ENCODE peak calls at places on chromosome 2, in seven cellular contexts. L is GM19239; V is DMS153; N is stimulated activated CD4-positive, alpha-beta T cell treated with anti-CD3 and anti-CD28 coated beads, Interleukin-2, amount 100 ng/mL, for 48 hours; W is renal cortical epithelial cell; Y is mesothelial cell of epicardium; Q is A549. A is an unnamed sample.

GRCh38 chr2:45134014-45134413 is 124.8 kb upstream of the SIX2 start:
- DNase-seq in L (no peak), V (no peak), N (no peak), Q (no peak), Y (no peak), W (no peak), A (no peak)

GRCh38 chr2:163182764-163183354 is 344.3 kb upstream of the KCNH7 start:
- DNase-seq in Y (no peak), W (peak; percentile 50), L (peak; percentile 5), V (no peak), N (no peak), Q (peak; percentile 3), A (peak; percentile 22)

GRCh38 chr2:239278941-239279365 is 121.9 kb downstream of the HDAC4 start:
- DNase-seq in L (no peak), V (no peak), Y (no peak), W (peak; percentile 77), Q (no peak), N (no peak), A (no peak)

GRCh38 chr2:223101340-223102039 is 49.5 kb downstream of the KCNE4 start:
- DNase-seq in N (no peak), V (peak; percentile 60), Q (peak; percentile 52), L (peak; percentile 13), Y (no peak), W (peak; percentile 45), A (peak; percentile 24)

GRCh38 chr2:85704800-85705679 is 10.9 kb downstream of the GNLY start:
- DNase-seq in V (no peak), N (no peak), Y (no peak), L (no peak), Q (no peak), W (no peak), A (peak; percentile 48)

GRCh38 chr2:2294183-2294675 is 36.8 kb downstream of the MYT1L start:
- DNase-seq in W (no peak), Y (no peak), N (no peak), Q (no peak), V (no peak), L (no peak), A (no peak)

GRCh38 chr2:179936654-179937053 is 70.4 kb downstream of the CWC22 start:
- DNase-seq in L (no peak), Y (no peak), V (no peak), N (peak; percentile 15), Q (no peak), W (peak; percentile 38), A (no peak)

GRCh38 chr2:80326214-80326613 is 21.7 kb upstream of the LRRTM1 start:
- DNase-seq in N (no peak), V (peak; percentile 31), Q (no peak), L (no peak), W (peak; percentile 64), Y (no peak), A (peak; percentile 15)

GRCh38 chr2:98374286-98374685 is 28.0 kb downstream of the CNGA3 start:
- DNase-seq in N (no peak), W (no peak), Q (no peak), Y (no peak), V (no peak), L (no peak), A (no peak)

GRCh38 chr2:117980381-117980780 is 33.5 kb downstream of the CCDC93 start:
- DNase-seq in V (no peak), Q (no peak), W (no peak), N (no peak), Y (no peak), L (no peak), A (no peak)

GRCh38 chr2:233387225-233387624 is 32.9 kb downstream of the DGKD start:
- DNase-seq in Y (no peak), Q (no peak), V (no peak), N (no peak), W (no peak), L (no peak), A (no peak)

GRCh38 chr2:100242416-100242815 is 79.9 kb downstream of the LONRF2 start:
- DNase-seq in Y (no peak), N (no peak), V (no peak), Q (no peak), L (no peak), W (no peak), A (no peak)

GRCh38 chr2:100248044-100248330 is 74.3 kb downstream of the LONRF2 start:
- DNase-seq in W (no peak), L (no peak), V (no peak), Y (no peak), Q (no peak), N (no peak), A (no peak)

GRCh38 chr2:96122391-96122790 is 6.0 kb upstream of the ADRA2B start:
- DNase-seq in Q (no peak), L (no peak), V (no peak), N (no peak), Y (no peak), W (no peak), A (no peak)

GRCh38 chr2:178828496-178828895 is 21.3 kb upstream of the TTN start:
- DNase-seq in Q (no peak), L (no peak), N (no peak), W (no peak), V (no peak), Y (no peak), A (no peak)

GRCh38 chr2:19900536-19901200 is 1.1 kb downstream of the TTC32 start:
- DNase-seq in V (no peak), Y (no peak), Q (peak; percentile 24), N (no peak), L (no peak), W (peak; percentile 42), A (peak; percentile 16)

GRCh38 chr2:163207706-163208370 is 369.3 kb upstream of the KCNH7 start:
- DNase-seq in Y (no peak), W (peak; percentile 95), V (no peak), L (no peak), N (no peak), Q (no peak), A (no peak)

GRCh38 chr2:67255933-67256615 is 141.1 kb upstream of the ETAA1 start:
- DNase-seq in N (no peak), V (peak; percentile 69), L (no peak), Q (no peak), Y (no peak), W (peak; percentile 72), A (no peak)

GRCh38 chr2:55772309-55772980 is 78.8 kb upstream of the PNPT1 start:
- DNase-seq in Y (no peak), Q (no peak), V (no peak), L (no peak), W (peak; percentile 37), N (no peak), A (no peak)

A was measured in GM10248.